ENCODE peak calls at places on chromosomes 5 and 9, in eight cellular contexts. One of them, this sample, is unnamed.

GRCh38 chr9:129027685-129028191 is 393 bp downstream of the SH3GLB2 start:
- DNase-seq in GM23338: peak
- DNase-seq in A549: peak
- DNase-seq in SK-N-SH: no peak
- DNase-seq in HCT116: no peak
- DNase-seq in GM12878: no peak
- DNase-seq in K562: no peak
- DNase-seq in Panc1: no peak
- DNase-seq in this sample: no peak

GRCh38 chr5:35736280-35736679 is 118.6 kb downstream of the SPEF2 start:
- DNase-seq in GM23338: no peak
- DNase-seq in A549: no peak
- DNase-seq in SK-N-SH: no peak
- DNase-seq in HCT116: no peak
- DNase-seq in GM12878: no peak
- DNase-seq in K562: no peak
- DNase-seq in Panc1: no peak
- DNase-seq in this sample: no peak

GRCh38 chr9:11928871-11929321 is 764.3 kb upstream of the TYRP1 start:
- DNase-seq in GM23338: no peak
- DNase-seq in A549: no peak
- DNase-seq in SK-N-SH: no peak
- DNase-seq in HCT116: no peak
- DNase-seq in GM12878: no peak
- DNase-seq in K562: no peak
- DNase-seq in Panc1: no peak
- DNase-seq in this sample: no peak

GRCh38 chr9:98455957-98456621 is 200.6 kb upstream of the TBC1D2 start:
- DNase-seq in GM23338: no peak
- DNase-seq in A549: no peak
- DNase-seq in SK-N-SH: no peak
- DNase-seq in HCT116: no peak
- DNase-seq in GM12878: no peak
- DNase-seq in K562: no peak
- DNase-seq in Panc1: no peak
- DNase-seq in this sample: no peak

GRCh38 chr9:133120343-133121199 is 469 bp downstream of the RALGDS start:
- DNase-seq in GM23338: peak
- DNase-seq in A549: no peak
- DNase-seq in SK-N-SH: peak
- DNase-seq in HCT116: no peak
- DNase-seq in GM12878: no peak
- DNase-seq in K562: peak
- DNase-seq in Panc1: no peak
- DNase-seq in this sample: no peak

GRCh38 chr5:8340739-8341344 is 471.9 kb downstream of the MTRR start:
- DNase-seq in GM23338: peak
- DNase-seq in A549: peak
- DNase-seq in SK-N-SH: peak
- DNase-seq in HCT116: no peak
- DNase-seq in GM12878: no peak
- DNase-seq in K562: no peak
- DNase-seq in Panc1: no peak
- DNase-seq in this sample: no peak

GRCh38 chr9:123049589-123050222 is 16.2 kb downstream of the GPR21 start:
- DNase-seq in GM23338: no peak
- DNase-seq in A549: no peak
- DNase-seq in SK-N-SH: no peak
- DNase-seq in HCT116: no peak
- DNase-seq in GM12878: no peak
- DNase-seq in K562: no peak
- DNase-seq in Panc1: no peak
- DNase-seq in this sample: no peak

GRCh38 chr5:1171340-1171941 is 30.0 kb upstream of the SLC6A19 start:
- DNase-seq in GM23338: no peak
- DNase-seq in A549: peak
- DNase-seq in SK-N-SH: no peak
- DNase-seq in HCT116: no peak
- DNase-seq in GM12878: no peak
- DNase-seq in K562: peak
- DNase-seq in Panc1: no peak
- DNase-seq in this sample: no peak

GRCh38 chr5:109739741-109740140 is 50.0 kb downstream of the MAN2A1 start:
- DNase-seq in GM23338: peak
- DNase-seq in A549: no peak
- DNase-seq in SK-N-SH: no peak
- DNase-seq in HCT116: no peak
- DNase-seq in GM12878: no peak
- DNase-seq in K562: no peak
- DNase-seq in Panc1: no peak
- DNase-seq in this sample: no peak

GRCh38 chr9:116555556-116556180 is 131.4 kb upstream of the TRIM32 start:
- DNase-seq in GM23338: no peak
- DNase-seq in A549: no peak
- DNase-seq in SK-N-SH: no peak
- DNase-seq in HCT116: no peak
- DNase-seq in GM12878: no peak
- DNase-seq in K562: no peak
- DNase-seq in Panc1: no peak
- DNase-seq in this sample: no peak

GRCh38 chr9:134230092-134230941 is 66.0 kb upstream of the RNU6ATAC start:
- DNase-seq in GM23338: no peak
- DNase-seq in A549: no peak
- DNase-seq in SK-N-SH: no peak
- DNase-seq in HCT116: no peak
- DNase-seq in GM12878: no peak
- DNase-seq in K562: no peak
- DNase-seq in Panc1: no peak
- DNase-seq in this sample: no peak

GRCh38 chr5:114176356-114176755 is 185.5 kb upstream of the KCNN2 start:
- DNase-seq in GM23338: no peak
- DNase-seq in A549: no peak
- DNase-seq in SK-N-SH: no peak
- DNase-seq in HCT116: no peak
- DNase-seq in GM12878: no peak
- DNase-seq in K562: no peak
- DNase-seq in Panc1: no peak
- DNase-seq in this sample: no peak

GRCh38 chr9:113131689-113132151 is 19.1 kb upstream of the SLC31A2 start:
- DNase-seq in GM23338: peak
- DNase-seq in A549: no peak
- DNase-seq in SK-N-SH: no peak
- DNase-seq in HCT116: no peak
- DNase-seq in GM12878: no peak
- DNase-seq in K562: no peak
- DNase-seq in Panc1: no peak
- DNase-seq in this sample: no peak

GRCh38 chr5:88666761-88667186 is 216.2 kb downstream of the MEF2C start:
- DNase-seq in GM23338: peak
- DNase-seq in A549: no peak
- DNase-seq in SK-N-SH: no peak
- DNase-seq in HCT116: no peak
- DNase-seq in GM12878: no peak
- DNase-seq in K562: no peak
- DNase-seq in Panc1: no peak
- DNase-seq in this sample: no peak

DNA sequence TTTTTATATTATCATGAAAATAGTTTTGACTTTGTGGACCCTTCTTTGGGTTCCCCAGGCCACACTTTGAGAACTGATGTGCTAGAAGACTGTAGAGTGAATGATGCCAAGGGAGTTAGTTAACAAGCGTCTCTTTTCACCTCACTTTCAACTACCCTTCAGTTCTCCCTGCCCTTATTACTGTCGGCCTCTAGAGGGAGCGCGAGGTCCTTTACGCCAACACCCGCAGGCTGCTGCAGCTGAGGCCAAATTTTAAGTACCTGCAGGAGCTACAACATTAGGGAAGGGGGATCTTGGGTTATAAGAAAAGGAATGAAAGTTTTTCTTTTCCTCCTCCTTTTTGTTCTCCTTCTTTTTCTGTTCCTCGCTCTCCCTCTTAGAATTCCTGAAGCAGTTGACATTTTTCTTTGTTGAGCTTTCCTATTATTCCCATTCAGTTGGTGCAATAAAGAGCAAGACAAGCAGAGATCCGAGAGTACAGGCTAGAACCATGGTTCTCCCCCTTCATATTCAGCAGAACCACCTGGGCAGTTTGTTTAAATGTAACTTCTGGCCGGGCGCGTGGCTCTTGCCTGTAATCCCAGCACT is 84.0 kb downstream of the ZFAND5 start:
- DNase-seq in GM23338: peak
- DNase-seq in A549: peak
- DNase-seq in SK-N-SH: peak
- DNase-seq in HCT116: peak
- DNase-seq in GM12878: no peak
- DNase-seq in K562: peak
- DNase-seq in Panc1: peak
- DNase-seq in this sample: peak
- TF ChIP-seq REST in GM23338: no peak
- TF ChIP-seq REST in A549: no peak
- TF ChIP-seq REST in SK-N-SH: no peak
- TF ChIP-seq REST in HCT116: no peak
- TF ChIP-seq REST in GM12878: no peak
- TF ChIP-seq REST in K562: no peak
- TF ChIP-seq REST in Panc1: no peak
- TF ChIP-seq REST in this sample: no peak

GRCh38 chr9:92310562-92310961 is 14.6 kb downstream of the NOL8 start:
- DNase-seq in GM23338: no peak
- DNase-seq in A549: no peak
- DNase-seq in SK-N-SH: no peak
- DNase-seq in HCT116: no peak
- DNase-seq in GM12878: no peak
- DNase-seq in K562: no peak
- DNase-seq in Panc1: no peak
- DNase-seq in this sample: no peak
- H3K27ac ChIP-seq in GM23338: no peak
- H3K27ac ChIP-seq in A549: no peak
- H3K27ac ChIP-seq in SK-N-SH: no peak
- H3K27ac ChIP-seq in HCT116: no peak
- H3K27ac ChIP-seq in GM12878: no peak
- H3K27ac ChIP-seq in K562: no peak
- H3K27ac ChIP-seq in Panc1: no peak
- H3K27ac ChIP-seq in this sample: no peak

DNA sequence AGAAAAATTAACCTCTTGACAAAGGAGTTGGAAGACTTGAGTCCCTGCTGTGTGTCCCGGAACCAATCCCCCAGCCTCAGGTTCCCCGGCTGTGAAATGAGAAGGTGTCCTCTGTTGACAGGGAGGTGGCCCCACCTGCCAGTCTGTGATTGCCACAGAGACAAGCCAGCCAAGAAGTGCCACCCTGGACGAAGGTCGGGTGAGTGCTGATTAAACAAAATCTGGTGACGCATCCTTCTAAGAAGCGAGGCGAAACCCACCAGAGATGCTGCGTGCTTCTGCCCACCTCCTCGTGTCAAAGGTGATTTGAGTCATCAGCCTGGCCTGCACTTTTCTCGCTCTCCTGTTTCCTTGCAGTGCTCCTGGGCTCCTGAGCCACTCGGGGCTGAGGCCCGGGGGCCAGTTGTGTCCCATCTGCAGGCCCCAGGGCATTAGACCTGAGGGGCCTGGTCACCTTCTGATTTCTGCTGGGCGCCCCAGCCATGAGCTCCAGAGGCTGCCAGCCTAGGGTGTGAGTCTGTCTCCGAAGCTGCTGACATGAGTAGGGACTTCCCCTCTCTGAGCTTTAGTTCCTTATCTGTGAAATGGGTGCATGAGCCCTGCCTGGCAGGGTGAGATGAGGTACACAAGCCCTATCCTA is 28.7 kb downstream of the NEK6 start:
- DNase-seq in GM23338: no peak
- DNase-seq in A549: peak
- DNase-seq in SK-N-SH: no peak
- DNase-seq in HCT116: peak
- DNase-seq in GM12878: peak
- DNase-seq in K562: no peak
- DNase-seq in Panc1: no peak
- DNase-seq in this sample: no peak
- TF ChIP-seq REST in GM23338: no peak
- TF ChIP-seq REST in A549: no peak
- TF ChIP-seq REST in SK-N-SH: no peak
- TF ChIP-seq REST in HCT116: no peak
- TF ChIP-seq REST in GM12878: no peak
- TF ChIP-seq REST in K562: no peak
- TF ChIP-seq REST in Panc1: no peak
- TF ChIP-seq REST in this sample: no peak

GRCh38 chr5:39016587-39017275 is 57.5 kb downstream of the RICTOR start:
- DNase-seq in GM23338: no peak
- DNase-seq in A549: no peak
- DNase-seq in SK-N-SH: no peak
- DNase-seq in HCT116: no peak
- DNase-seq in GM12878: no peak
- DNase-seq in K562: no peak
- DNase-seq in Panc1: no peak
- DNase-seq in this sample: no peak

GRCh38 chr5:39015743-39016586 is 58.2 kb downstream of the RICTOR start:
- DNase-seq in GM23338: no peak
- DNase-seq in A549: peak
- DNase-seq in SK-N-SH: no peak
- DNase-seq in HCT116: no peak
- DNase-seq in GM12878: no peak
- DNase-seq in K562: no peak
- DNase-seq in Panc1: peak
- DNase-seq in this sample: no peak

GRCh38 chr5:39014544-39014943 is 59.7 kb downstream of the RICTOR start:
- DNase-seq in GM23338: no peak
- DNase-seq in A549: peak
- DNase-seq in SK-N-SH: no peak
- DNase-seq in HCT116: no peak
- DNase-seq in GM12878: no peak
- DNase-seq in K562: no peak
- DNase-seq in Panc1: peak
- DNase-seq in this sample: no peak

GRCh38 chr5:39017504-39017903 is 56.7 kb downstream of the RICTOR start:
- DNase-seq in GM23338: no peak
- DNase-seq in A549: no peak
- DNase-seq in SK-N-SH: no peak
- DNase-seq in HCT116: no peak
- DNase-seq in GM12878: no peak
- DNase-seq in K562: no peak
- DNase-seq in Panc1: no peak
- DNase-seq in this sample: no peak

DNA sequence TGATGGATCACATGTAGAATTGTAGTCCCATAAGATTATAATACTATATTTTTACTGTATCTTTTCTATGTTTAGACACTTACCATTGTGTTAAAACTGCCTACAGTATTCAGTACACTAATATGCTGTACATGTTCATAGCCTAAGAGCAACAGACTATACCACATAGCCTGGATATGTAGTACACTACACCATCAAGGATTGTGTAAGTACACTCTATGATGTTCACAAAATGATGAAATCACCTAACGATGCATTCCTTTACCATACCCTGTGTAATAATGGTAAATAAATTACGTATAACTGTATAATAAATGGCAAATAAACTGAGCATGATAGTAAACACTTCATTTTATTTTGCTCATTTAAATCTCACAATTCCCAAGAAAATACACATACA is 60.3 kb downstream of the RICTOR start:
- DNase-seq in GM23338: no peak
- DNase-seq in A549: no peak
- DNase-seq in SK-N-SH: no peak
- DNase-seq in HCT116: no peak
- DNase-seq in GM12878: no peak
- DNase-seq in K562: no peak
- DNase-seq in Panc1: no peak
- DNase-seq in this sample: no peak
- H3K27ac ChIP-seq in GM23338: no peak
- H3K27ac ChIP-seq in A549: no peak
- H3K27ac ChIP-seq in SK-N-SH: peak
- H3K27ac ChIP-seq in HCT116: no peak
- H3K27ac ChIP-seq in GM12878: no peak
- H3K27ac ChIP-seq in K562: no peak
- H3K27ac ChIP-seq in Panc1: no peak
- H3K27ac ChIP-seq in this sample: no peak

This sample was measured in HL-60.